ENCODE peak calls at places on chromosome 3, in nine cellular contexts. I is psoas muscle, V is D721Med, C is GM23338, Q is GM20000, G is fibroblast of lung, B is astrocyte, J is K562, X is WTC11. R is an unnamed sample.

GRCh38 chr3:167094632-167095031 is 285.5 kb downstream of the ZBBX start:
- DNase-seq in I (no peak), V (no peak), C (no peak), Q (no peak), G (no peak), B (no peak), J (no peak), X (no peak), R (no peak)

GRCh38 chr3:31668258-31668657 is 135.5 kb downstream of the STT3B start:
- DNase-seq in I (no peak), V (no peak), C (no peak), Q (no peak), G (no peak), B (no peak), J (no peak), X (no peak), R (no peak)

GRCh38 chr3:36814071-36814717 is 49.8 kb upstream of the DCLK3 start:
- DNase-seq in I (no peak), V (no peak), C (no peak), Q (no peak), G (no peak), B (no peak), J (no peak), X (no peak), R (no peak)

GRCh38 chr3:188594137-188594536 is 440.2 kb downstream of the LPP start:
- DNase-seq in I (no peak), V (no peak), C (peak), Q (no peak), G (peak), B (peak), J (no peak), X (no peak), R (peak)

GRCh38 chr3:188262913-188263683 is 109.1 kb downstream of the LPP start:
- DNase-seq in I (no peak), V (no peak), C (no peak), Q (no peak), G (peak), B (peak), J (no peak), X (no peak), R (peak)

GRCh38 chr3:18424213-18424861 is 802 bp downstream of the SATB1 start:
- DNase-seq in I (no peak), V (no peak), C (peak), Q (no peak), G (no peak), B (no peak), J (no peak), X (peak), R (no peak)

GRCh38 chr3:13706451-13706850 is 157.5 kb downstream of the FBLN2 start:
- DNase-seq in I (no peak), V (no peak), C (no peak), Q (no peak), G (no peak), B (no peak), J (no peak), X (no peak), R (no peak)

GRCh38 chr3:59503441-59503840 is 453.6 kb upstream of the CFAP20DC start:
- DNase-seq in I (no peak), V (no peak), C (no peak), Q (no peak), G (no peak), B (no peak), J (no peak), X (no peak), R (no peak)

GRCh38 chr3:117734431-117734830 is 1024.9 kb downstream of the TUSC7 start:
- DNase-seq in I (no peak), V (no peak), C (no peak), Q (no peak), G (peak), B (peak), J (no peak), X (no peak), R (no peak)

GRCh38 chr3:13837751-13838150 is 42.1 kb downstream of the WNT7A start:
- DNase-seq in I (no peak), V (no peak), C (no peak), Q (no peak), G (no peak), B (no peak), J (no peak), X (no peak), R (no peak)

GRCh38 chr3:143421556-143421955 is 302.0 kb downstream of the CHST2 start:
- DNase-seq in I (no peak), V (no peak), C (no peak), Q (no peak), G (peak), B (peak), J (no peak), X (no peak), R (no peak)

GRCh38 chr3:57199895-57200297 is at the start of gene HESX1:
- DNase-seq in I (no peak), V (no peak), C (peak), Q (no peak), G (no peak), B (no peak), J (peak), X (peak), R (no peak)

GRCh38 chr3:169811606-169812123 is 1.0 kb upstream of the LRRIQ4 start:
- DNase-seq in I (no peak), V (no peak), C (no peak), Q (no peak), G (peak), B (peak), J (no peak), X (no peak), R (peak)

GRCh38 chr3:76661527-76662250 is 378.2 kb upstream of the ROBO2 start:
- DNase-seq in I (no peak), V (no peak), C (peak), Q (no peak), G (no peak), B (no peak), J (no peak), X (no peak), R (no peak)

GRCh38 chr3:189629803-189630455 is 1.3 kb upstream of the TP63 start:
- DNase-seq in I (peak), V (no peak), C (no peak), Q (no peak), G (peak), B (no peak), J (no peak), X (no peak), R (no peak)

GRCh38 chr3:193563999-193564398 is 9.3 kb upstream of the ATP13A4 start:
- DNase-seq in I (no peak), V (no peak), C (peak), Q (no peak), G (no peak), B (no peak), J (no peak), X (peak), R (no peak)
- TF ChIP-seq CTCF in I (no peak), V (no peak), C (peak), Q (peak), G (no peak), B (no peak), J (peak), X (no peak), R (no peak)

GRCh38 chr3:54538346-54538745 is 389.5 kb downstream of the LRTM1 start:
- DNase-seq in I (no peak), V (no peak), C (peak), Q (no peak), G (no peak), B (no peak), J (no peak), X (peak), R (no peak)
- TF ChIP-seq CTCF in I (no peak), V (peak), C (peak), Q (no peak), G (no peak), B (no peak), J (no peak), X (peak), R (no peak)

GRCh38 chr3:179476215-179476614 is 24.9 kb upstream of the GNB4 start:
- DNase-seq in I (no peak), V (no peak), C (peak), Q (no peak), G (no peak), B (no peak), J (peak), X (peak), R (no peak)
- TF ChIP-seq CTCF in I (no peak), V (no peak), C (peak), Q (no peak), G (no peak), B (no peak), J (peak), X (no peak), R (no peak)

DNA sequence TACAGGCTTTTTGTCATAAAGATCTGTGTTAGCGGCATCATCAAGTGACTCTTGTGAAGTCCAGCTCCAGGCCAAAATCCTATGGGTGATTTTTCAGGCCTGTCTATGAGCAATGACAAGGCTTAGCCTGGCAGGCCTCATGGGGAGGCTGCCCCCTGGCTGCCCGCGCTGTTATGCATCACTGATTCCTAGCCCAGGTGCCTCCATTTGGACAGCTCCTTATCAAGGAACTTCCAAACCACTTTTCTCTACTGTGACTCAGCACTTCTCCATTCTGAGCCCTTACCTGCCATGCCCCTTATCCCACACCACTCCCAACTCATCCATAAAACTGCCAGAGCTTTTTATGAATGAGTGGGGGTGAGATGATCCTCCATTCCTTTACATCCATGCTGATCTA is 91.5 kb upstream of the C3orf80 start:
- DNase-seq in I (no peak), V (no peak), C (peak), Q (no peak), G (no peak), B (peak), J (peak), X (peak), R (no peak)
- TF ChIP-seq CTCF in I (no peak), V (no peak), C (peak), Q (no peak), G (peak), B (no peak), J (peak), X (no peak), R (peak)

GRCh38 chr3:140277886-140278285 is 342.9 kb downstream of the CLSTN2 start:
- DNase-seq in I (no peak), V (no peak), C (no peak), Q (no peak), G (no peak), B (no peak), J (no peak), X (no peak), R (no peak)
- TF ChIP-seq CTCF in I (no peak), V (no peak), C (no peak), Q (no peak), G (no peak), B (no peak), J (no peak), X (no peak), R (no peak)

GRCh38 chr3:66182228-66182627 is 38.6 kb upstream of the SLC25A26 start:
- DNase-seq in I (no peak), V (no peak), C (no peak), Q (no peak), G (no peak), B (no peak), J (no peak), X (no peak), R (no peak)
- TF ChIP-seq CTCF in I (no peak), V (no peak), C (no peak), Q (no peak), G (no peak), B (no peak), J (no peak), X (no peak), R (no peak)

DNA sequence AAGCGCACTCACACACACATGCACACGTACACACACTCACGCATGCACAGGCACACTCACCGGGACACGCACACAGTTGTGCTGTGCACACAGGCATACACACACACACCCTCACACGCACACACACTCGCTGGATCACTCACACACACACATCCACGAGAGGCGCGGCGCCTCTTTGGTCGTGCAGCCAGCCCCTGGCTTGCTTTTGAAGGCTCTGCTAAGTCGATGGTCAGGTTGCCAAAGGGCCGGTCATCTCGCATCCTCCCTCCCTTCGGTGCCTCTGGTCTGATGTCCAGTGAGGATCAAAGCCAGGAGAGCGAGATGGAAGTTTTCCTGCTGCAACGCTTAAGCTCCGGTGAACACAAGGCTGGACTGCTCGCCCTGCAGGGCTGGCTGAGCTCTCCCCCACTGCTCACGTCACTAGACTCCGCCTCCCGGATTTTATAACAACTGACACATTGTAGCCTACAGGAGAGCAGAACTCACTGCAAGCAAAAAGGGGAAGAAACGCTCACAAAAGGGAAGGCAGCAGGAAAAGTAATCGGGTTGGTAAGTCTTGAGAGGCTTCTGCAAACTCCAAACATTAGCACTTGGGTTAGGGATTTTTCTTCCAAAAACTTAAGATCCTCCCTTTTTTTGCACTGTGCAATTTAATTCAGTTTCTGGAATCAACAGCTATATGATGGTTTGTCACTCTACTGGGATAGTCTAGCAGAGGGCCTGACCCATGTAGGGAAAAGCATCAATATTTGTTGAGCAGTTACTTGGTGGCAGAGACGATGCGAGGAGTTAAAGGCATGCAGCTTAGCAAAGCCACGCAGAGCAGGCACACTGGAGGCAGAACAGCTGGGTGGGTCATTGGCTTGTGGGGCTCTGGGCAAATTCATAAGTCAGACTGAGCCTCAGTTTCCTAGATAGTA is at the start of gene SRGAP3:
- DNase-seq in I (peak), V (peak), C (peak), Q (peak), G (peak), B (peak), J (peak), X (peak), R (peak)
- TF ChIP-seq CTCF in I (peak), V (no peak), C (peak), Q (no peak), G (peak), B (no peak), J (peak), X (no peak), R (peak)

GRCh38 chr3:101638262-101638745 is 38.6 kb downstream of the ZBTB11 start:
- DNase-seq in I (no peak), V (no peak), C (peak), Q (no peak), G (no peak), B (no peak), J (no peak), X (peak), R (no peak)
- TF ChIP-seq CTCF in I (no peak), V (peak), C (peak), Q (no peak), G (no peak), B (no peak), J (peak), X (no peak), R (no peak)

GRCh38 chr3:123034120-123034519 is 6.6 kb upstream of the SEMA5B start:
- DNase-seq in I (no peak), V (no peak), C (no peak), Q (no peak), G (no peak), B (no peak), J (no peak), X (no peak), R (no peak)
- TF ChIP-seq CTCF in I (no peak), V (no peak), C (no peak), Q (no peak), G (no peak), B (no peak), J (no peak), X (no peak), R (no peak)